ENCODE peak calls at places on chromosomes 1 and 21, in six cellular contexts. V is astrocyte of the hippocampus, R is NCI-H1048, U is right lobe of liver, P is NCI-H187, M is non-pigmented ciliary epithelial cell. Q is an unnamed sample.
A peak's percentile ranks its signal among the peaks of the same experiment; 100 is the strongest.

GRCh38 chr1:119964673-119965363 is 68.5 kb upstream of the ADAM30 start:
- DNase-seq in V (peak; percentile 83), R (no peak), U (no peak), P (no peak), M (no peak), Q (no peak)

GRCh38 chr1:24345334-24345733 is 26.2 kb downstream of the GRHL3 start:
- DNase-seq in V (no peak), R (no peak), U (no peak), P (no peak), M (no peak), Q (no peak)

GRCh38 chr1:211738709-211739301 is 63.4 kb upstream of the NEK2 start:
- DNase-seq in V (peak; percentile 41), R (no peak), U (no peak), P (no peak), M (no peak), Q (no peak)

GRCh38 chr1:228197555-228198147 is 10.2 kb upstream of the OBSCN start:
- DNase-seq in V (no peak), R (no peak), U (no peak), P (no peak), M (no peak), Q (no peak)

GRCh38 chr1:164602142-164602429 is 43.1 kb downstream of the PBX1 start:
- DNase-seq in V (no peak), R (peak; percentile 85), U (no peak), P (no peak), M (no peak), Q (no peak)

GRCh38 chr21:46006547-46007497 is 25.3 kb downstream of the COL6A1 start:
- DNase-seq in V (no peak), R (no peak), U (no peak), P (no peak), M (no peak), Q (no peak)

GRCh38 chr1:219927956-219928790 is at the start of gene SLC30A10:
- DNase-seq in V (peak; percentile 55), R (no peak), U (peak; percentile 95), P (no peak), M (no peak), Q (no peak)

GRCh38 chr1:158150512-158150911 is 30.2 kb upstream of the CD1D start:
- DNase-seq in V (no peak), R (no peak), U (no peak), P (no peak), M (no peak), Q (no peak)

GRCh38 chr1:70290248-70290647 is 64.3 kb downstream of the ANKRD13C start:
- DNase-seq in V (peak; percentile 6), R (no peak), U (no peak), P (no peak), M (peak; percentile 11), Q (no peak)

GRCh38 chr1:230570724-230571390 is 71.4 kb upstream of the COG2 start:
- DNase-seq in V (no peak), R (no peak), U (no peak), P (no peak), M (no peak), Q (no peak)

GRCh38 chr1:182768973-182769372 is 20.6 kb upstream of the NPL start:
- DNase-seq in V (peak; percentile 69), R (no peak), U (no peak), P (no peak), M (peak; percentile 32), Q (no peak)

GRCh38 chr1:26721669-26722355 is 26.0 kb downstream of the ARID1A start:
- DNase-seq in V (no peak), R (no peak), U (no peak), P (no peak), M (no peak), Q (no peak)

GRCh38 chr21:14977814-14978213 is 87.0 kb downstream of the NRIP1 start:
- DNase-seq in V (no peak), R (no peak), U (no peak), P (no peak), M (no peak), Q (no peak)

GRCh38 chr1:8671313-8671917 is 146.0 kb downstream of the RERE start:
- DNase-seq in V (peak; percentile 73), R (peak; percentile 28), U (no peak), P (no peak), M (no peak), Q (no peak)

GRCh38 chr1:157515709-157516108 is 36.6 kb downstream of the FCRL5 start:
- DNase-seq in V (no peak), R (no peak), U (no peak), P (no peak), M (no peak), Q (no peak)

GRCh38 chr1:162070094-162070748 is 730 bp downstream of the NOS1AP start:
- DNase-seq in V (no peak), R (no peak), U (peak; percentile 53), P (peak; percentile 50), M (no peak), Q (no peak)